ENCODE peak calls at places on chromosomes 16 and 17, in six cellular contexts. J is SK-N-SH, G is HCT116, W is MM.1S, A is neural progenitor cell, S is PC-3. V is an unnamed sample.

GRCh38 chr16:85391769-85392583 is 221.1 kb upstream of the GSE1 start:
- DNase-seq in J (no peak), G (no peak), A (no peak), S (no peak), W (no peak), V (peak; percentile 49)

GRCh38 chr16:75107505-75107904 is 9.1 kb downstream of the LDHD start:
- DNase-seq in S (no peak), J (no peak), A (no peak), W (no peak), G (no peak), V (no peak)

GRCh38 chr17:6654816-6655731 is 3.5 kb downstream of the C17orf100 start:
- DNase-seq in W (no peak), S (no peak), G (no peak), A (peak; percentile 79), J (no peak), V (no peak)

GRCh38 chr17:39660397-39661043 is 4.6 kb upstream of the TCAP start:
- DNase-seq in J (no peak), G (no peak), S (no peak), W (no peak), A (no peak), V (no peak)

GRCh38 chr17:1742371-1743093 is at the start of gene SERPINF2:
- DNase-seq in G (no peak), S (no peak), A (no peak), W (no peak), J (no peak), V (no peak)

GRCh38 chr16:87725596-87726235 is 40.1 kb downstream of the KLHDC4 start:
- DNase-seq in S (no peak), G (no peak), W (no peak), J (no peak), A (no peak), V (no peak)

GRCh38 chr17:82127704-82128103 is 29.7 kb upstream of the FASN start:
- DNase-seq in S (no peak), W (no peak), A (no peak), G (no peak), J (peak; percentile 11), V (no peak)

GRCh38 chr17:38743556-38744171 is 4.5 kb downstream of the PCGF2 start:
- DNase-seq in G (no peak), A (no peak), S (no peak), W (no peak), J (no peak), V (no peak)

GRCh38 chr16:11668590-11669379 is 530 bp downstream of the SNN start:
- DNase-seq in J (peak; percentile 70), S (no peak), W (no peak), G (no peak), A (peak; percentile 86), V (peak; percentile 44)

GRCh38 chr17:40330850-40331470 is 22.0 kb downstream of the RARA start:
- DNase-seq in W (no peak), J (no peak), G (no peak), A (no peak), S (no peak), V (no peak)

GRCh38 chr17:81923302-81924260 is 4.0 kb downstream of the MAFG start:
- DNase-seq in W (peak; percentile 63), A (peak; percentile 87), G (peak; percentile 21), J (no peak), S (peak; percentile 77), V (peak; percentile 94)

GRCh38 chr17:75752405-75753192 is 12.4 kb downstream of the GALK1 start:
- DNase-seq in S (no peak), W (no peak), G (no peak), J (no peak), A (no peak), V (no peak)

GRCh38 chr16:71645450-71645849 is 19.5 kb downstream of the MARVELD3 start:
- DNase-seq in G (no peak), J (peak; percentile 44), S (peak; percentile 50), A (peak; percentile 51), W (peak; percentile 38), V (peak; percentile 55)

GRCh38 chr16:81938331-81939163 is 72.7 kb downstream of the SDR42E1 start:
- DNase-seq in S (no peak), A (no peak), G (no peak), J (no peak), W (no peak), V (no peak)

GRCh38 chr17:352421-353212 is at the start of gene RPH3AL:
- DNase-seq in G (peak; percentile 36), J (no peak), W (no peak), A (peak; percentile 67), S (peak; percentile 83), V (peak; percentile 20)

GRCh38 chr17:350706-351435 is 1.7 kb downstream of the RPH3AL start:
- DNase-seq in J (peak; percentile 71), G (no peak), W (no peak), S (peak; percentile 77), A (no peak), V (peak; percentile 17)

GRCh38 chr17:351875-352420 is 659 bp downstream of the RPH3AL start:
- DNase-seq in W (no peak), A (no peak), G (no peak), J (no peak), S (no peak), V (no peak)

GRCh38 chr17:349666-350065 is 2.9 kb downstream of the RPH3AL start:
- DNase-seq in J (no peak), A (no peak), S (no peak), G (no peak), W (no peak), V (no peak)

DNA sequence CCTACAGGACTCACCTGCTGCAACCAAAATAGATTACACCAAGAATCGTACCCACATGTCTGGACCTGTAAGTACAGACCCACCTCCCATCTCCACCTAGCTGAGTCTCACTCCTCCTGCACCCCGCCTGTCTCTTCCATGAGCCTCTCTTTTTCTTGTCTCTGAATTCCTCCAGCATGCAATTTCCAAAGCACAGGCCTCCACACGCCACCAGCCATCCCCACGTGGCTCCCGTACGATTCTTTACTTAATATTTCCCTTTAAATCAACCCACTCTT is 1.2 kb downstream of the RPH3AL start:
- DNase-seq in A (no peak), S (no peak), G (no peak), W (no peak), J (no peak), V (no peak)
- H3K4me1 ChIP-seq in A (peaks cover 34% of the 10 kb centered on the region), S (peaks cover 47% of the 10 kb centered on the region), G (peaks cover 13% of the 10 kb centered on the region), W (no peaks in the 10 kb centered on the region), J (no peaks in the 10 kb centered on the region), V (peaks cover 4% of the 10 kb centered on the region)

GRCh38 chr16:30430428-30430970 is 669 bp upstream of the DCTPP1 start:
- DNase-seq in W (no peak), A (no peak), S (no peak), G (no peak), J (peak; percentile 66), V (peak; percentile 45)
- TF ChIP-seq EZH2phosphoT487 in W (no peak), A (peak; percentile 36), S (no peak), G (no peak), J (no peak), V (no peak)

GRCh38 chr17:45127583-45128300 is 4.6 kb downstream of the PLCD3 start:
- DNase-seq in J (no peak), G (no peak), A (peak; percentile 51), W (no peak), S (peak; percentile 78), V (peak; percentile 57)
- H3K9ac ChIP-seq in J (peak overlapping the region; percentile 19), G (peak overlapping the region; percentile 82), A (no peak overlapping the region), W (no peak overlapping the region), S (peak overlapping the region; percentile 34), V (peak overlapping the region; percentile 16)

DNA sequence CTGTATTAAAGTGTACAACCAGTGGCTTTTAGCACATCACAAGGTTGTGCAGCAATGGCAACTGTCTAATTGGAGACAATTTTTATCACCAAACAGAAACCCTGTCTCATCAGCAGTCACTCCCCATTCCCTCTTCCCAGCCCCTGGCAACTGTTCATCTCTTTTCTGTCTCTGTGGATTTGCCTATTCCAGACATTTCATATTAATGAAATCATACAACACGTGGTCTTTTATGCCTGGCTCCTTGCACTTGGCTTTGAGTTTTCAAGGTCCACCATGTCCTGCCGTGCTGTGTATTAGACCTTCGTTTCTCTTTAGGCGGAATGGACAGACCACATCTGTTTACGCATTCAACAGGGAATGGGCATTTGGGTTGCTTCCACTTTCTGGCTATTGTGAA is 30.3 kb downstream of the TNFRSF13B start:
- DNase-seq in W (no peak), J (no peak), A (no peak), S (peak; percentile 45), G (no peak), V (peak; percentile 32)
- H3K4me1 ChIP-seq in W (peaks cover 12% of the 10 kb centered on the region), J (no peaks in the 10 kb centered on the region), A (no peaks in the 10 kb centered on the region), S (peaks cover 28% of the 10 kb centered on the region), G (peaks cover 2% of the 10 kb centered on the region), V (no peaks in the 10 kb centered on the region)

GRCh38 chr17:35003778-35004177 is 23.5 kb downstream of the LIG3 start:
- DNase-seq in W (no peak), A (no peak), J (no peak), G (no peak), S (no peak), V (no peak)
- TF ChIP-seq EZH2phosphoT487 in W (no peak), A (no peak), J (no peak), G (no peak), S (no peak), V (no peak)

DNA sequence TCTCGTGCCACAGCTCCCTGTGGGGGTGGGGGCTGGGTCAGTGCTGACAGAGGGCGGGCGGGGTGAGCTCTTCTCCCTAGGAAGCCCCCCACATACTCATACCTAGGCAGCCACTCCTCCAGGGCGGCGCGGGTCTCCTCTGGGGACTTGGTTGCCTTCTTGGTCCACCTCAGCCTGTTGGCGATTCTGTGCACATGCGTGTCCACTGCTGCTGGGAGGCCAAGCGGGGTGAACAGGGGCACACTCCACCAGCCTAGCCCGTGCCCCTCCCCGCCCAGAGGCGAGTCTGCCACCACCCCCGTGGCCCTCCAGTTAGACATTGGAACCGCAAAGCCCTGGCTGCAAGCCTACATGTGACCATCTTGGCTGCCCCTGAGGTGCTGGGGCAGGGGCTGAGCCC is 7.6 kb downstream of the NTHL1 start:
- DNase-seq in J (no peak), S (no peak), A (no peak), W (no peak), G (no peak), V (no peak)
- H3K9ac ChIP-seq in J (no peak overlapping the region), S (peak overlapping the region; percentile 89), A (no peak overlapping the region), W (no peak overlapping the region), G (no peak overlapping the region), V (peak overlapping the region; percentile 45)

V was measured in GM23248.